ENCODE peak calls at places on chromosomes 1 and 21, in eight cellular contexts. One of them, this sample, is unnamed.

GRCh38 chr21:25895565-25896205 is 160.9 kb downstream of the GABPA start:
- DNase-seq in HepG2: no peak
- DNase-seq in H1: no peak
- DNase-seq in SK-N-SH: peak
- DNase-seq in WTC11: no peak
- DNase-seq in A549: no peak
- DNase-seq in K562: peak
- DNase-seq in GM12878: no peak
- DNase-seq in this sample: peak

GRCh38 chr1:6427445-6428390 is 3.1 kb downstream of the ESPN start:
- DNase-seq in H1: no peak
- DNase-seq in HepG2: no peak
- DNase-seq in WTC11: no peak
- DNase-seq in GM12878: no peak
- DNase-seq in K562: no peak
- DNase-seq in SK-N-SH: no peak
- DNase-seq in A549: no peak
- DNase-seq in this sample: no peak

GRCh38 chr1:30902653-30903290 is 5.8 kb downstream of the SDC3 start:
- DNase-seq in H1: no peak
- DNase-seq in HepG2: no peak
- DNase-seq in SK-N-SH: no peak
- DNase-seq in K562: no peak
- DNase-seq in GM12878: no peak
- DNase-seq in WTC11: no peak
- DNase-seq in A549: no peak
- DNase-seq in this sample: no peak

GRCh38 chr1:31381394-31382287 is 8.8 kb upstream of the FABP3 start:
- DNase-seq in HepG2: no peak
- DNase-seq in K562: no peak
- DNase-seq in SK-N-SH: no peak
- DNase-seq in WTC11: no peak
- DNase-seq in GM12878: no peak
- DNase-seq in H1: no peak
- DNase-seq in A549: no peak
- DNase-seq in this sample: no peak

GRCh38 chr21:25638634-25639166 is 358 bp upstream of the JAM2 start:
- DNase-seq in WTC11: no peak
- DNase-seq in GM12878: peak
- DNase-seq in HepG2: no peak
- DNase-seq in A549: no peak
- DNase-seq in K562: no peak
- DNase-seq in H1: no peak
- DNase-seq in SK-N-SH: no peak
- DNase-seq in this sample: peak

GRCh38 chr1:239718997-239719628 is 332.7 kb downstream of the CHRM3 start:
- DNase-seq in HepG2: no peak
- DNase-seq in SK-N-SH: no peak
- DNase-seq in K562: no peak
- DNase-seq in GM12878: no peak
- DNase-seq in A549: no peak
- DNase-seq in H1: no peak
- DNase-seq in WTC11: no peak
- DNase-seq in this sample: no peak

GRCh38 chr1:65321879-65322278 is 12.5 kb downstream of the DNAJC6 start:
- DNase-seq in HepG2: no peak
- DNase-seq in WTC11: no peak
- DNase-seq in SK-N-SH: no peak
- DNase-seq in K562: no peak
- DNase-seq in A549: no peak
- DNase-seq in GM12878: no peak
- DNase-seq in H1: no peak
- DNase-seq in this sample: no peak

GRCh38 chr1:242198421-242198820 is 199.5 kb upstream of the MAP1LC3C start:
- DNase-seq in H1: no peak
- DNase-seq in HepG2: no peak
- DNase-seq in GM12878: no peak
- DNase-seq in SK-N-SH: no peak
- DNase-seq in K562: no peak
- DNase-seq in A549: no peak
- DNase-seq in WTC11: no peak
- DNase-seq in this sample: no peak

GRCh38 chr1:195965036-195965435 is 643.2 kb downstream of the KCNT2 start:
- DNase-seq in GM12878: no peak
- DNase-seq in SK-N-SH: no peak
- DNase-seq in HepG2: no peak
- DNase-seq in K562: no peak
- DNase-seq in A549: no peak
- DNase-seq in WTC11: no peak
- DNase-seq in H1: no peak
- DNase-seq in this sample: no peak

GRCh38 chr21:27759820-27760219 is 792.9 kb upstream of the ADAMTS5 start:
- DNase-seq in GM12878: no peak
- DNase-seq in WTC11: no peak
- DNase-seq in H1: no peak
- DNase-seq in HepG2: no peak
- DNase-seq in A549: no peak
- DNase-seq in SK-N-SH: no peak
- DNase-seq in K562: no peak
- DNase-seq in this sample: no peak

GRCh38 chr21:37565530-37566223 is 199.1 kb downstream of the DYRK1A start:
- DNase-seq in GM12878: no peak
- DNase-seq in A549: no peak
- DNase-seq in SK-N-SH: no peak
- DNase-seq in K562: no peak
- DNase-seq in HepG2: peak
- DNase-seq in WTC11: no peak
- DNase-seq in H1: no peak
- DNase-seq in this sample: peak

DNA sequence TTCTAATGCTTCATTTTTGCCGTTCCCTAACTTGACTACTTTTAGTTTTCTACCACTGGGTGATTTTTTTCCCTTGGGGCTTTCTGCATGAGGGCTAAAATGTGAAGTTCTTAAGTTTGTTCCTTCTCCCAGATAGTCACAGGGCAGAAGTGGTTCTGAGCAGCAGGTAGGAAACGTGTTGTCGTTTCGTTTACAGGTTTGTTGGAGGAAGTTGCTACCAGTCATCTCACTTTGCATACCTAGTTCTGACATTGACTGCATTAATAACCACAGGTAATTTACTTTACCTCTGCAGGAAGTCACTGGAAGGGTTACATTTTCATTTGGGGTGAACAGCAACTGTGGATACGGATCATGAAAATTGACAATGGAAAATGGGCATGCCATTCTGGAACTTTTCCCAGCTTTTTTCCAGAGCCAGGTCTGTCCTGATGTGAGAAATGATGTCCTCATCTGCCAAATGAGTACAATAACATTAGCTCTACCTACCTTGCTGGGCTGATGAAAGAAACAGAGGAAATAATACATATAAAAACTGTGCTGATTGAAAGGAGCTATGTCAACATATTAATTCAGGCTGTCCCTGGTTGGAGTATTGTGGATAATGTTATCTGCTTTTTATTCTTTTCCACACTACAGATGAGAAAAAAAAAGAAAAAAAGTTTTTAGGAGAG is 94.2 kb downstream of the DISC1 start:
- DNase-seq in GM12878: no peak
- DNase-seq in K562: no peak
- DNase-seq in SK-N-SH: no peak
- DNase-seq in A549: no peak
- DNase-seq in HepG2: no peak
- DNase-seq in WTC11: no peak
- DNase-seq in H1: no peak
- DNase-seq in this sample: no peak
- TF ChIP-seq USF2 in GM12878: no peak
- TF ChIP-seq USF2 in K562: no peak
- TF ChIP-seq USF2 in SK-N-SH: no peak
- TF ChIP-seq USF2 in A549: no peak
- TF ChIP-seq USF2 in HepG2: no peak
- TF ChIP-seq USF2 in WTC11: no peak
- TF ChIP-seq USF2 in H1: no peak
- TF ChIP-seq USF2 in this sample: no peak

GRCh38 chr1:214044438-214045214 is 56.9 kb downstream of the PROX1 start:
- DNase-seq in SK-N-SH: no peak
- DNase-seq in H1: no peak
- DNase-seq in WTC11: peak
- DNase-seq in GM12878: no peak
- DNase-seq in HepG2: peak
- DNase-seq in K562: no peak
- DNase-seq in A549: no peak
- DNase-seq in this sample: no peak

GRCh38 chr1:214043167-214043566 is 55.4 kb downstream of the PROX1 start:
- DNase-seq in GM12878: no peak
- DNase-seq in WTC11: no peak
- DNase-seq in SK-N-SH: no peak
- DNase-seq in K562: no peak
- DNase-seq in HepG2: no peak
- DNase-seq in A549: no peak
- DNase-seq in H1: no peak
- DNase-seq in this sample: no peak

GRCh38 chr1:214037468-214037867 is 49.7 kb downstream of the PROX1 start:
- DNase-seq in K562: no peak
- DNase-seq in HepG2: no peak
- DNase-seq in WTC11: no peak
- DNase-seq in H1: no peak
- DNase-seq in A549: no peak
- DNase-seq in SK-N-SH: no peak
- DNase-seq in GM12878: no peak
- DNase-seq in this sample: no peak

DNA sequence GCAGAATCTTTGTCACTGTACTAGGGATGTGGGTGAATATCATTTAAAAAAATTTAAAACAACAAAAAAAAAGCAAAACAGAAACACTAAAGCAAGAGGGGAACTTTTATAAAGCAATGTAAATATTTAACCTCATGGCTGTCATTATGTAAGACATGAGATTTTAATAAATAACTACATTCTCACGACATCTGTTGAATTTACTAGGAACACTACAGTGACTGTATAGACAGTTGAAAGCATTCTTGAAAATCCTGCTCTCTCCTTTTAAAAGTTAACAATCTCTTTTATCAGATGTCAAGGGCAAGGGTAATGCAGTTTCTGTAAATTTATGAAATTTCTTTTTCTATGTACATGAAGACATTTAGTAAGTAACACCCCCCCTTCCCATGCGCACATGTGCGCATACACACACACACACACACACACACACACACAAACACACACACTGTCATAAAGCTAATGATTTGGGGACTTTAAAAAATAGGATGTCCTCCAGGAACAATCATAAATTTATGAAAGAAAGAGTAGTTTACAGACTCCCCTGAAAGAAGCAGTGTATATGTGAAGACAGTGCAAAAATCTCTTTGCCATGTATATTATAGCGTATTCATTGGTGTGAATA is 51.7 kb downstream of the PROX1 start:
- DNase-seq in H1: no peak
- DNase-seq in WTC11: no peak
- DNase-seq in HepG2: peak
- DNase-seq in SK-N-SH: no peak
- DNase-seq in GM12878: no peak
- DNase-seq in A549: no peak
- DNase-seq in K562: no peak
- DNase-seq in this sample: no peak
- TF ChIP-seq USF2 in H1: no peak
- TF ChIP-seq USF2 in WTC11: no peak
- TF ChIP-seq USF2 in HepG2: no peak
- TF ChIP-seq USF2 in SK-N-SH: no peak
- TF ChIP-seq USF2 in GM12878: no peak
- TF ChIP-seq USF2 in A549: no peak
- TF ChIP-seq USF2 in K562: no peak
- TF ChIP-seq USF2 in this sample: no peak

DNA sequence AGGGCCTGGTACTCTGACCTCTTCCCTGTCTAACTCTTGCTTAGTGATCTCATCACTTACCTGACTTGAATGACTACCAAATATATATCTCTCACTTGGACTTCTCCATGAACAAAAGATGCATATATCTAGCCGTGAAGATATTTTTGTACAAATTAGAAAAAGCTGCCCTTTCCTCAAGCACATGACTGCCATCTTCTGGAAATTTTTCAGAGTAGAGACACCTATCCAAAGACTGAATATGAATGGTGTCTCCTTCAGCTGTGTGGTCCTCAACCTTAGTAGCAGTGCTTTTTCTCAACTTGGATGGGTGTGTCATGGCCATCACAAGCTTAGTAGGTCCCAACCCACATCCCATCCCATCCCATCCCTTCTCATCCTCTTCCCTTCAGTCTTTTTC is 142.3 kb downstream of the DNM3 start:
- DNase-seq in K562: no peak
- DNase-seq in GM12878: no peak
- DNase-seq in HepG2: no peak
- DNase-seq in A549: no peak
- DNase-seq in H1: no peak
- DNase-seq in SK-N-SH: no peak
- DNase-seq in WTC11: no peak
- DNase-seq in this sample: peak
- TF ChIP-seq USF2 in K562: no peak
- TF ChIP-seq USF2 in GM12878: no peak
- TF ChIP-seq USF2 in HepG2: no peak
- TF ChIP-seq USF2 in A549: no peak
- TF ChIP-seq USF2 in H1: no peak
- TF ChIP-seq USF2 in SK-N-SH: no peak
- TF ChIP-seq USF2 in WTC11: no peak
- TF ChIP-seq USF2 in this sample: no peak

DNA sequence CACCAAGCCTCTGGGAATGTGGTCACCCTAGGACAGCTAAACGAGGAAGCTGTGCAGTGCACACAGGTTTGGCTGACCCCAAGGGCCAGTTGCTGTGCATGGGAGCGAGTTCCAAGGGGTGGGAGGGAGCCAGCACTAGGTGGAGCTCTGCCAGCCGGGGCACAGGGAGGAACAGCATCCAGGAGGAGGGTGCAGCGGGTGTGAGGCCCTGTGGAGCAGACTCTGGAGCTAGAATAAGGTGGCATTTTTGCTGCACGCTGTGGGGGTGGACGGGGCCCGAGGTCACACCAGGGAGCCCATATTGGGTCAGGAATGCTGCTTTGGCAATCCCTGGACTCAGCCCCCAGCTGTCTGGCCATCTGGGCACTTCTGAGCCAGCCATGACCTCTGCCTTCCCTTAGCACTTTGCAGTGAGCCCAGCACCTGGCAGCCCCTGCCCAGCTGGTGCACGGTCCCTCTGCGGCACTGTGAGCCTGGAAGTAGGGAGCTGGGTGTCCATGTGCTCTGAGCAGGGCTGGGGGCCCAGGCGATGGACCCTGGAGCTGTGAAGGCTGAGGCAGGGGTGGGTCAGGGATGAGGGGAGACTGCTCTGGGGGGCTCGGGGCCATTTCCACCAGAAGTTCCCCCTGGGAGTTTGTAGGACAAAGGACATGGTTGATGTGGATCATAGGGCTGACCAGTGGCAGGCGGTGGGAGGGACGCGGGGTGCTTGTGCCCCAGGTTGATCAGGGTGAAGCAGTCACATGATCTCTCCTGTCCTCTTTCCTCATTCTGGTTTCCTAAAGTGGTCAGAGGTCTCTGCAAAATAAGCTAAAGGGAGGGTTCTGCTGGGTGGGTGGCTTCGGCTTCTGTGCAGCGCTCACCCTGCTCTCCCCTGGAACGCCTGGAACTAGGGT is 8.9 kb downstream of the PDXK start:
- DNase-seq in GM12878: no peak
- DNase-seq in SK-N-SH: no peak
- DNase-seq in K562: no peak
- DNase-seq in A549: peak
- DNase-seq in H1: no peak
- DNase-seq in HepG2: peak
- DNase-seq in WTC11: peak
- DNase-seq in this sample: peak
- TF ChIP-seq USF2 in GM12878: no peak
- TF ChIP-seq USF2 in SK-N-SH: no peak
- TF ChIP-seq USF2 in K562: no peak
- TF ChIP-seq USF2 in A549: no peak
- TF ChIP-seq USF2 in H1: peak
- TF ChIP-seq USF2 in HepG2: peak
- TF ChIP-seq USF2 in WTC11: peak
- TF ChIP-seq USF2 in this sample: no peak